ENCODE peak calls at places on chromosomes 6 and 20, in four cellular contexts. R is HepG2, X is H1, A is GM12878. G is an unnamed sample.

GRCh38 chr6:135428078-135428477 is 69.5 kb downstream of the AHI1 start:
- DNase-seq in R (no peak), X (no peak), A (no peak), G (no peak)

GRCh38 chr6:79872986-79873385 is 74.4 kb downstream of the ELOVL4 start:
- DNase-seq in R (no peak), X (no peak), A (no peak), G (no peak)

GRCh38 chr6:154386848-154387717 is 30.5 kb upstream of the IPCEF1 start:
- DNase-seq in R (peak), X (no peak), A (no peak), G (no peak)

GRCh38 chr6:129593233-129593564 is 116.8 kb downstream of the ARHGAP18 start:
- DNase-seq in R (peak), X (no peak), A (no peak), G (no peak)

GRCh38 chr6:29552512-29553051 is 7.0 kb downstream of the UBD start:
- DNase-seq in R (no peak), X (no peak), A (peak), G (peak)

GRCh38 chr20:48456361-48457184 is 371.2 kb downstream of the PREX1 start:
- DNase-seq in R (no peak), X (no peak), A (peak), G (no peak)

GRCh38 chr6:2054516-2055067 is 190.8 kb downstream of the GMDS start:
- DNase-seq in R (no peak), X (no peak), A (no peak), G (no peak)

GRCh38 chr6:104601008-104601745 is 258.5 kb downstream of the HACE1 start:
- DNase-seq in R (no peak), X (no peak), A (no peak), G (no peak)

GRCh38 chr20:52340036-52340634 is 148.6 kb upstream of the ZFP64 start:
- DNase-seq in R (peak), X (no peak), A (no peak), G (peak)

GRCh38 chr6:104118274-104118673 is 741.4 kb downstream of the HACE1 start:
- DNase-seq in R (no peak), X (no peak), A (no peak), G (no peak)

GRCh38 chr6:10315631-10316145 is 99.2 kb downstream of the TFAP2A start:
- DNase-seq in R (no peak), X (no peak), A (no peak), G (no peak)

GRCh38 chr6:127582777-127583462 is 5.9 kb downstream of the C6orf58 start:
- DNase-seq in R (peak), X (no peak), A (no peak), G (no peak)

GRCh38 chr20:61551401-61551800 is 299.3 kb downstream of the CDH4 start:
- DNase-seq in R (no peak), X (no peak), A (no peak), G (no peak)

GRCh38 chr6:133889557-133890301 is 816 bp downstream of the TCF21 start:
- DNase-seq in R (no peak), X (no peak), A (no peak), G (no peak)

GRCh38 chr6:94323853-94324252 is 904.5 kb upstream of the EPHA7 start:
- DNase-seq in R (no peak), X (no peak), A (no peak), G (no peak)

GRCh38 chr6:43952746-43953145 is 174.5 kb downstream of the MRPL14 start:
- DNase-seq in R (peak), X (no peak), A (no peak), G (no peak)

GRCh38 chr6:134519456-134519855 is 201.5 kb upstream of the SGK1 start:
- DNase-seq in R (no peak), X (no peak), A (peak), G (no peak)

GRCh38 chr6:169763308-169763707 is 11.9 kb downstream of the ERMARD start:
- DNase-seq in R (no peak), X (no peak), A (no peak), G (no peak)

GRCh38 chr20:38645980-38646858 is 44.6 kb downstream of the ARHGAP40 start:
- DNase-seq in R (peak), X (peak), A (peak), G (peak)

GRCh38 chr6:35566794-35567193 is 54.1 kb upstream of the TULP1 start:
- DNase-seq in R (no peak), X (no peak), A (no peak), G (no peak)

GRCh38 chr6:90025418-90026089 is 131.3 kb downstream of the GJA10 start:
- DNase-seq in R (no peak), X (no peak), A (no peak), G (peak)

GRCh38 chr6:39088331-39088730 is 26.7 kb downstream of the SAYSD1 start:
- DNase-seq in R (peak), X (peak), A (no peak), G (peak)

GRCh38 chr20:33811763-33812672 is 870 bp downstream of the CHMP4B start:
- DNase-seq in R (peak), X (no peak), A (no peak), G (no peak)

GRCh38 chr6:164563866-164564265 is 745.5 kb downstream of the C6orf118 start:
- DNase-seq in R (no peak), X (no peak), A (no peak), G (no peak)

GRCh38 chr6:20943036-20943627 is 408.9 kb downstream of the CDKAL1 start:
- DNase-seq in R (no peak), X (no peak), A (no peak), G (no peak)

GRCh38 chr6:42188406-42188805 is 6.3 kb downstream of the GUCA1B start:
- DNase-seq in R (no peak), X (no peak), A (no peak), G (no peak)

GRCh38 chr20:11672959-11673358 is 244.7 kb upstream of the BTBD3 start:
- DNase-seq in R (no peak), X (no peak), A (no peak), G (no peak)

GRCh38 chr20:17179840-17180239 is 47.0 kb upstream of the PCSK2 start:
- DNase-seq in R (no peak), X (no peak), A (no peak), G (no peak)

GRCh38 chr20:370977-371754 is 9.4 kb upstream of the TRIB3 start:
- DNase-seq in R (peak), X (no peak), A (no peak), G (no peak)

GRCh38 chr6:12785301-12785700 is 68.7 kb downstream of the PHACTR1 start:
- DNase-seq in R (no peak), X (no peak), A (no peak), G (no peak)

GRCh38 chr6:139029470-139030210 is 1.1 kb downstream of the ABRACL start:
- DNase-seq in R (no peak), X (no peak), A (no peak), G (peak)
- TF ChIP-seq SP1 in R (no peak), X (no peak), A (no peak), G (no peak)

GRCh38 chr6:32665621-32666140 is 776 bp downstream of the HLA-DQB1 start:
- DNase-seq in R (no peak), X (no peak), A (no peak), G (no peak)

GRCh38 chr6:32662836-32663235 is 3.6 kb downstream of the HLA-DQB1 start:
- DNase-seq in R (no peak), X (no peak), A (no peak), G (no peak)

GRCh38 chr6:32662099-32662498 is 4.4 kb downstream of the HLA-DQB1 start:
- DNase-seq in R (no peak), X (no peak), A (no peak), G (no peak)

GRCh38 chr6:32664827-32665362 is 1.6 kb downstream of the HLA-DQB1 start:
- DNase-seq in R (no peak), X (no peak), A (no peak), G (no peak)

DNA sequence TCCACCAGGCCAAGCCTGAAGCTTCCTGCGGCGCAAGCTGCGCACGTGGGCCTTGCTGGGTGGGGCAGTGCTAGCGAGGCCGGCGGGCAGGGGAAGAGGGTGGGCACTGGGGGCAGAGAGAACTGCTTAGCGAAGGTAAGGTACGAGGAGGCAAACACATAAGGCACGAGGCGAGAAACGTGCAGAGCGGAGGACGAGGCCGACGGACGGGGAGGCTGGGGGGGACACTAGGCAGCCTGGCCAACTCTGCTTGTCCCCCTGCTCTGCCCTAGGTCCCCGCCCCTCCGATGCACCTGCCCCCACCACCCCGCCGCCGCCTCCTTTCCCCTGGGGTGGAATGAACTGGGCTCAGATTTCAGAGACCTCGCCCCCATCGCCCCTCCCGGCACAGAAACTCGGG is 2.1 kb downstream of the HLA-DQB1 start:
- DNase-seq in R (no peak), X (no peak), A (no peak), G (no peak)
- TF ChIP-seq SUZ12 in R (no peak), X (no peak), A (no peak), G (no peak)

GRCh38 chr6:157456524-157456829 is 75.5 kb downstream of the ZDHHC14 start:
- DNase-seq in R (no peak), X (no peak), A (peak), G (no peak)
- TF ChIP-seq SP1 in R (no peak), X (no peak), A (no peak), G (no peak)

DNA sequence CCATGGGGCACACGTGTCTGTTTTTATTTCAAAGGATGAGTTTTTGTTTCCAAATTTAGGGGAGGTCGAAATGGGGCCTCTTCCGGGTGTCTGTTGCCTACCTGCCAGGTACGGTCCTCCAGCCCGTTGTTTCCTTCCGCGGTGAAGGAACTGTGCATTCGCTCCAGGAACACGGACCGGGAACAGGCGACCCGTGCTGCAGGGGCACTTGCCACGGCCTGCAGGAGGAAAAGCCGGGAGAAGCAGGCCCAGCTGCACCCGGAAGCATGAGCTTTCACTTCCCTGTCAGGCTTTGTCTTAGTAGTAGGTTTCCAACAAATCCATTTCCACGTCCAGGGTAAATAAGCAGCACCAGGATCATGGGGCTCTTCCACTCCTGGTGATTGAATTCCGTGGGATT is 17.0 kb upstream of the NPEPL1 start:
- DNase-seq in R (no peak), X (no peak), A (no peak), G (no peak)
- TF ChIP-seq SUZ12 in R (no peak), X (no peak), A (no peak), G (no peak)

DNA sequence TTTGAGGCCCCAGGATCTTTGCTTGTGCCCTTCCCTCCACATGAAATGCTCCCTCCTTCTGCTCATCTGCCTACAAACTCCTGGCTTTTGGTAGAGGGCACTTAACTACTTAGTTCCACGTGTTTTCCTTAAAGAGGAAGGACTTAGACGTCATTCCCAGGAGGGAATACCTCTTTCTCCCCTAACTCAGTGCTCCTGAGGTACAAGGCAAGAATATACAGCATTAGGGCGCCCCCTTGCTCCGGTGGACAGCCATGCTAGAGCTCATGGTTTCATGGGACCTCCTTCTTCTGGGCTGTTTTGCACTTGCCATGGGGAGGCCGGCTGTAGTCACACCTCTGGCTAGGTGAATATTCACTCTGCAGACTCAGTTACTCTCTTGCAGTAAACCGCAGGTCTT is 93.8 kb upstream of the LY86 start:
- DNase-seq in R (peak), X (peak), A (peak), G (peak)
- TF ChIP-seq SP1 in R (no peak), X (no peak), A (no peak), G (no peak)

GRCh38 chr6:26657268-26657667 is 2.3 kb downstream of the ZNF322 start:
- DNase-seq in R (no peak), X (no peak), A (no peak), G (no peak)
- TF ChIP-seq SUZ12 in R (no peak), X (no peak), A (no peak), G (no peak)

DNA sequence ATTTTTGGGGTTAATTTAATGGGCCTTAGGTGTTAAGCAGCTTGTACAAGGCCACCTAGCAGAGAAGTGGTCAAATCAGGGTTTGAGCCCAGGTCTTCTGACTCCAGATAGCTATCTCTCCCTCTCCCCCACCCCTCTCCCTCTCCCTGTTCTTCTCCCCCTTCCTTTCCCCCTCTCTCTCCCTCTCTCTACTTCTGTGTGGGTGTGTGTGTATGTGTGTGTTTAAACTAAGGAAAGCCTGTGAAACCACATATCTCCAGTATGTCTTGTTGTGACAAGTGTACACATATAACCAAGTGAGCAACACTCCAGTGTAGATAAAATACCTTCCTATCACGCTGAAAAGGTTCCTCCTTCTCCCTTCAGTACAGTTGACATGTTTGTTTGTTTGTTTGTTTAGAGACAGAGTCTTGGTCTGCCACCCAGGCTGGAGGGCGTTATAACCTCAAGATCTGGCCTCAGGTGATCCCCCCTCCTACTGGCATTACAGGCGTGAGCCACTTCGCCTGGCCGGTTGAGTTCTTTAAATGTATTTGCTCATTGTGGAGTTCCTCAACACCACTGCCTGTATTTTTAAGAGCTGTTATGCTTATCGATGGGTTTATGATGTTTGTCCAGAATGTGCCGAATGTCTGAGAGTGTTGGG is 140.4 kb downstream of the JARID2 start:
- DNase-seq in R (no peak), X (no peak), A (no peak), G (no peak)
- TF ChIP-seq SP1 in R (no peak), X (no peak), A (no peak), G (no peak)